ENCODE peak calls at places on chromosomes 3 and 15, in seven cellular contexts. One of them, this sample, is unnamed.

GRCh38 chr3:180980612-180981011 is 8.9 kb downstream of the DNAJC19 start:
- DNase-seq in HepG2: no peak
- DNase-seq in H1: no peak
- DNase-seq in GM12878: no peak
- DNase-seq in K562: no peak
- DNase-seq in A549: no peak
- DNase-seq in IMR-90: peak; percentile 64
- DNase-seq in this sample: no peak

GRCh38 chr3:5787863-5788488 is 600.5 kb downstream of the EDEM1 start:
- DNase-seq in A549: no peak
- DNase-seq in K562: peak; percentile 26
- DNase-seq in GM12878: no peak
- DNase-seq in H1: peak; percentile 7
- DNase-seq in IMR-90: no peak
- DNase-seq in HepG2: no peak
- DNase-seq in this sample: no peak

GRCh38 chr3:168049366-168049974 is 46.3 kb downstream of the GOLIM4 start:
- DNase-seq in HepG2: no peak
- DNase-seq in H1: no peak
- DNase-seq in GM12878: no peak
- DNase-seq in K562: no peak
- DNase-seq in IMR-90: peak; percentile 84
- DNase-seq in A549: no peak
- DNase-seq in this sample: no peak

GRCh38 chr15:37014137-37014536 is 86.2 kb downstream of the MEIS2 start:
- DNase-seq in H1: no peak
- DNase-seq in GM12878: no peak
- DNase-seq in IMR-90: no peak
- DNase-seq in K562: no peak
- DNase-seq in A549: no peak
- DNase-seq in HepG2: no peak
- DNase-seq in this sample: no peak

GRCh38 chr3:110821586-110821985 is 250.0 kb upstream of the NECTIN3 start:
- DNase-seq in K562: no peak
- DNase-seq in GM12878: no peak
- DNase-seq in IMR-90: peak; percentile 19
- DNase-seq in H1: no peak
- DNase-seq in HepG2: no peak
- DNase-seq in A549: no peak
- DNase-seq in this sample: no peak

GRCh38 chr15:55221090-55222011 is 24.6 kb upstream of the RSL24D1 start:
- DNase-seq in GM12878: peak; percentile 52
- DNase-seq in H1: no peak
- DNase-seq in K562: no peak
- DNase-seq in HepG2: peak; percentile 86
- DNase-seq in A549: peak; percentile 63
- DNase-seq in IMR-90: peak; percentile 96
- DNase-seq in this sample: no peak

GRCh38 chr3:137201066-137201465 is 243.3 kb downstream of the IL20RB start:
- DNase-seq in A549: no peak
- DNase-seq in GM12878: no peak
- DNase-seq in HepG2: no peak
- DNase-seq in K562: no peak
- DNase-seq in H1: no peak
- DNase-seq in IMR-90: no peak
- DNase-seq in this sample: no peak

GRCh38 chr3:63975705-63976104 is 47.6 kb downstream of the PSMD6 start:
- DNase-seq in HepG2: peak; percentile 25
- DNase-seq in H1: no peak
- DNase-seq in A549: no peak
- DNase-seq in K562: no peak
- DNase-seq in IMR-90: no peak
- DNase-seq in GM12878: no peak
- DNase-seq in this sample: no peak

GRCh38 chr3:134619884-134620445 is 30.9 kb downstream of the KY start:
- DNase-seq in A549: no peak
- DNase-seq in GM12878: no peak
- DNase-seq in H1: no peak
- DNase-seq in HepG2: no peak
- DNase-seq in IMR-90: no peak
- DNase-seq in K562: no peak
- DNase-seq in this sample: no peak

GRCh38 chr3:6781103-6781502 is 79.8 kb upstream of the GRM7 start:
- DNase-seq in HepG2: no peak
- DNase-seq in IMR-90: no peak
- DNase-seq in GM12878: no peak
- DNase-seq in A549: no peak
- DNase-seq in K562: no peak
- DNase-seq in H1: no peak
- DNase-seq in this sample: no peak

GRCh38 chr15:56759450-56759845 is 26.1 kb upstream of the ZNF280D start:
- DNase-seq in K562: no peak
- DNase-seq in H1: no peak
- DNase-seq in A549: no peak
- DNase-seq in GM12878: no peak
- DNase-seq in HepG2: no peak
- DNase-seq in IMR-90: peak; percentile 98
- DNase-seq in this sample: no peak

GRCh38 chr3:34363871-34364270 is 565.4 kb downstream of the PDCD6IP start:
- DNase-seq in IMR-90: no peak
- DNase-seq in H1: no peak
- DNase-seq in K562: no peak
- DNase-seq in A549: no peak
- DNase-seq in HepG2: no peak
- DNase-seq in GM12878: no peak
- DNase-seq in this sample: no peak

GRCh38 chr3:105409364-105409763 is 42.7 kb downstream of the ALCAM start:
- DNase-seq in HepG2: no peak
- DNase-seq in H1: no peak
- DNase-seq in IMR-90: no peak
- DNase-seq in GM12878: no peak
- DNase-seq in A549: no peak
- DNase-seq in K562: no peak
- DNase-seq in this sample: no peak

GRCh38 chr3:46895204-46895660 is 17.7 kb downstream of the PTH1R start:
- DNase-seq in IMR-90: peak; percentile 34
- DNase-seq in GM12878: peak; percentile 34
- DNase-seq in HepG2: peak; percentile 36
- DNase-seq in A549: peak; percentile 53
- DNase-seq in K562: peak; percentile 85
- DNase-seq in H1: no peak
- DNase-seq in this sample: peak; percentile 37

GRCh38 chr3:139657434-139657833 is 20.3 kb downstream of the NMNAT3 start:
- DNase-seq in IMR-90: no peak
- DNase-seq in A549: no peak
- DNase-seq in H1: no peak
- DNase-seq in K562: no peak
- DNase-seq in HepG2: no peak
- DNase-seq in GM12878: no peak
- DNase-seq in this sample: no peak

GRCh38 chr3:176302271-176302670 is 895.0 kb downstream of the TBL1XR1 start:
- DNase-seq in IMR-90: no peak
- DNase-seq in A549: no peak
- DNase-seq in HepG2: no peak
- DNase-seq in H1: no peak
- DNase-seq in K562: no peak
- DNase-seq in GM12878: no peak
- DNase-seq in this sample: no peak
- TF ChIP-seq CEBPB in IMR-90: peak; percentile 77
- TF ChIP-seq CEBPB in A549: no peak
- TF ChIP-seq CEBPB in HepG2: peak; percentile 32
- TF ChIP-seq CEBPB in H1: peak; percentile 56
- TF ChIP-seq CEBPB in K562: peak; percentile 60
- TF ChIP-seq CEBPB in GM12878: no peak
- TF ChIP-seq CEBPB in this sample: no peak

GRCh38 chr3:81726132-81726531 is 35.3 kb downstream of the GBE1 start:
- DNase-seq in GM12878: no peak
- DNase-seq in K562: no peak
- DNase-seq in H1: no peak
- DNase-seq in IMR-90: peak; percentile 56
- DNase-seq in HepG2: no peak
- DNase-seq in A549: no peak
- DNase-seq in this sample: no peak
- TF ChIP-seq CEBPB in GM12878: no peak
- TF ChIP-seq CEBPB in K562: no peak
- TF ChIP-seq CEBPB in H1: no peak
- TF ChIP-seq CEBPB in IMR-90: no peak
- TF ChIP-seq CEBPB in HepG2: no peak
- TF ChIP-seq CEBPB in A549: no peak
- TF ChIP-seq CEBPB in this sample: no peak

GRCh38 chr3:121918779-121919483 is 24.7 kb downstream of the SLC15A2 start:
- DNase-seq in K562: peak; percentile 7
- DNase-seq in IMR-90: peak; percentile 74
- DNase-seq in GM12878: no peak
- DNase-seq in HepG2: no peak
- DNase-seq in H1: no peak
- DNase-seq in A549: peak; percentile 12
- DNase-seq in this sample: no peak
- TF ChIP-seq CEBPB in K562: no peak
- TF ChIP-seq CEBPB in IMR-90: no peak
- TF ChIP-seq CEBPB in GM12878: no peak
- TF ChIP-seq CEBPB in HepG2: no peak
- TF ChIP-seq CEBPB in H1: no peak
- TF ChIP-seq CEBPB in A549: no peak
- TF ChIP-seq CEBPB in this sample: no peak

GRCh38 chr3:123791417-123791816 is 92.7 kb downstream of the MYLK start:
- DNase-seq in IMR-90: peak; percentile 93
- DNase-seq in A549: no peak
- DNase-seq in K562: no peak
- DNase-seq in H1: no peak
- DNase-seq in HepG2: no peak
- DNase-seq in GM12878: no peak
- DNase-seq in this sample: no peak
- TF ChIP-seq CEBPB in IMR-90: no peak
- TF ChIP-seq CEBPB in A549: no peak
- TF ChIP-seq CEBPB in K562: no peak
- TF ChIP-seq CEBPB in H1: no peak
- TF ChIP-seq CEBPB in HepG2: no peak
- TF ChIP-seq CEBPB in GM12878: no peak
- TF ChIP-seq CEBPB in this sample: no peak

DNA sequence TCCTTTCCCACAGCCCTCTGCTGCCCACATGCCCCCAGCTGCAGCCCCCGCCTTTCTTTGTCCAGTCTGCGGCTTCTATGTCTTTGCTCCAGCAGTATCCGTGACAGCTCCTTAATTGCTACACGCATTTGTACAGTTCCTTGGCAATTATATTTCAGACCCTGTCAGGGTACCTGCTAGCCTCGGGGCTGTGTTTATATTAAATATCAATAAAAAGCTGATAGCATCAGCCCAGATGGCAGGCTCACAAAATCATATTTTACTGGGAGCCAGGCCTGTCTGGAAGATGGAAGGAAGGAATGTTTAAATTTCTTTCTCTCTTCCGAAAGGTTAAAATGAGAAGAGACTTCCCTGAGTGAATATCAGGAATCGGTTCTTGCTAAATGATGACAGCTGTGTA is 378.3 kb downstream of the LRTM1 start:
- DNase-seq in H1: no peak
- DNase-seq in IMR-90: no peak
- DNase-seq in GM12878: no peak
- DNase-seq in K562: no peak
- DNase-seq in HepG2: no peak
- DNase-seq in A549: no peak
- DNase-seq in this sample: no peak
- TF ChIP-seq CEBPB in H1: no peak
- TF ChIP-seq CEBPB in IMR-90: no peak
- TF ChIP-seq CEBPB in GM12878: no peak
- TF ChIP-seq CEBPB in K562: no peak
- TF ChIP-seq CEBPB in HepG2: no peak
- TF ChIP-seq CEBPB in A549: no peak
- TF ChIP-seq CEBPB in this sample: no peak

DNA sequence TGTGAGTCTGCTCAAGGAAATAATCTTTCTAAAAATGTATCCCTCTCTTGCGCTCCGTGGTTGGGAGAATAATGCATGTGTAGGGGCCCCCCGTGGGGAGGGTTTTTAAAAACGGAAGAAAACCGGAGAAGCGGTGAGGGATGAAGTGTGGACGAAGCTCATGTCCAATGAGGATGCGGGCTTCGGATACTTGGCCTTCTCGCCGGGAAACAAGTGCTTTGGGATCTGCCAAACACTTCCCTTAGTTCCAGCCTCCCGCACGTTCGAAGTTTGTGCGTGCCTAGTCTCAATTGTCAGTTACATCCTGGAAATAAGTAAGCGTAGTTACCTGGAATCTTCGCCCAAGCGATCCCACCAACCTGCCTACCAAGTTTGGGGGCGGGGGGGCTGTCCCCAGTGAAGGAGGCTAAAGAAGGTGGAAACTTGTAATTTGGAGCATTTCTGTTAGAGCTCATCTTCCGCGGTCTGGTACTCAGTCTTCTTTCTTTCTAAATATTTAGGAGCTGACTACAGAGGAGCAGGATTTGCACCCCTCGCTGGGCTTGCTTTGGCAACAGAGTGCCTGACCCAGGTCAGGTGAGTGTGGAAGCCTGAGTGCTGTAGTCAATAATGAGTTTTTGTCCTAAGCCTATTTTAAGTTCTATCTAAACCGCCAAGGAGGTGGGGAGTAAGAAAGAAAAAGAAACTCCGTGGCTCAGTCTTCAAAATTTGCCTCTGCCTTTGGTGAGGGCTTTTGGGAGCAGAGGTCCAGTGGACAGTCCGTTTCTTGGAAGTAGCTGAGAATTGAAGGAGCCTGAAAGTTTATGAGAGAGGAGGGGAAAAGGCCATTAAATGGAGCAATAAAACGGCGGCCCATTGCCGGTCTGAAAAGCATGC is 1.0 kb downstream of the ITPR1 start:
- DNase-seq in IMR-90: peak; percentile 21
- DNase-seq in K562: peak; percentile 46
- DNase-seq in A549: peak; percentile 8
- DNase-seq in H1: no peak
- DNase-seq in GM12878: no peak
- DNase-seq in HepG2: no peak
- DNase-seq in this sample: no peak
- TF ChIP-seq CEBPB in IMR-90: no peak
- TF ChIP-seq CEBPB in K562: no peak
- TF ChIP-seq CEBPB in A549: no peak
- TF ChIP-seq CEBPB in H1: no peak
- TF ChIP-seq CEBPB in GM12878: no peak
- TF ChIP-seq CEBPB in HepG2: no peak
- TF ChIP-seq CEBPB in this sample: no peak

This sample was measured in HCT116.